ENCODE peak calls at places on chromosomes 3 and 15, in nine cellular contexts. E is colonic mucosa; N is PC-3; X is left ventricle myocardium inferior; F is CD8-positive, alpha-beta T cell; J is glutamatergic neuron; H is neural crest cell; B is GM12864; S is stomach. R is an unnamed sample.

GRCh38 chr3:176799675-176800074 is 397.6 kb downstream of the TBL1XR1 start:
- DNase-seq in J (no peak), X (no peak), S (no peak), E (no peak), H (no peak), F (no peak), N (peak), B (no peak), R (no peak)

GRCh38 chr15:98433302-98433701 is 215.0 kb upstream of the IGF1R start:
- DNase-seq in N (no peak), S (no peak), F (no peak), E (no peak), X (no peak), J (no peak), H (no peak), B (no peak), R (no peak)

GRCh38 chr3:168620854-168621253 is 525.1 kb upstream of the GOLIM4 start:
- DNase-seq in E (peak), S (peak), J (peak), B (peak), N (peak), H (peak), F (no peak), X (no peak), R (peak)

GRCh38 chr15:47484997-47485396 is 232.3 kb upstream of the SEMA6D start:
- DNase-seq in J (no peak), E (no peak), N (peak), X (no peak), S (no peak), H (no peak), F (no peak), B (no peak), R (no peak)

GRCh38 chr3:32022947-32023346 is 41.4 kb downstream of the ZNF860 start:
- DNase-seq in X (no peak), E (peak), N (no peak), F (no peak), B (no peak), H (no peak), S (no peak), J (no peak), R (no peak)

GRCh38 chr3:169575381-169575780 is 88.1 kb downstream of the MECOM start:
- DNase-seq in X (no peak), E (no peak), F (no peak), S (peak), N (peak), B (no peak), H (no peak), J (peak), R (no peak)

GRCh38 chr3:190345878-190346277 is 23.6 kb upstream of the CLDN1 start:
- DNase-seq in H (no peak), B (no peak), E (no peak), X (no peak), J (no peak), S (no peak), F (no peak), N (no peak), R (no peak)

GRCh38 chr3:67196677-67197076 is 198.6 kb downstream of the KBTBD8 start:
- DNase-seq in N (no peak), X (no peak), H (no peak), S (no peak), E (no peak), F (no peak), J (no peak), B (no peak), R (no peak)

GRCh38 chr15:86743283-86743903 is 663.7 kb downstream of the AGBL1 start:
- DNase-seq in F (peak), S (peak), E (peak), N (peak), X (peak), J (peak), B (no peak), H (peak), R (peak)

GRCh38 chr3:50639055-50639494 is 22.1 kb downstream of the MAPKAPK3 start:
- DNase-seq in J (no peak), F (no peak), B (no peak), E (no peak), H (no peak), X (no peak), S (peak), N (peak), R (no peak)

GRCh38 chr15:66673410-66674322 is 28.4 kb upstream of the SMAD6 start:
- DNase-seq in S (peak), N (no peak), B (no peak), J (peak), F (peak), X (peak), H (peak), E (peak), R (peak)

GRCh38 chr3:188507244-188507720 is 353.3 kb downstream of the LPP start:
- DNase-seq in X (no peak), B (no peak), E (no peak), F (no peak), H (no peak), S (no peak), N (no peak), J (no peak), R (no peak)

GRCh38 chr15:74845208-74845568 is 2.2 kb upstream of the ULK3 start:
- DNase-seq in E (no peak), N (no peak), H (no peak), F (peak), S (no peak), X (no peak), B (no peak), J (no peak), R (no peak)

GRCh38 chr3:45475145-45475544 is 86.8 kb downstream of the LARS2 start:
- DNase-seq in X (no peak), F (no peak), B (no peak), E (no peak), J (no peak), N (no peak), H (no peak), S (no peak), R (no peak)

GRCh38 chr3:177208746-177209145 is 11.5 kb upstream of the TBL1XR1 start:
- DNase-seq in J (no peak), X (no peak), S (no peak), N (no peak), B (no peak), E (no peak), H (no peak), F (no peak), R (no peak)

GRCh38 chr3:32852146-32852545 is 34.3 kb downstream of the TRIM71 start:
- DNase-seq in B (no peak), N (no peak), J (no peak), S (no peak), F (no peak), E (no peak), X (no peak), H (no peak), R (no peak)

GRCh38 chr3:62153231-62153630 is 220.1 kb downstream of the FEZF2 start:
- DNase-seq in E (no peak), J (no peak), S (no peak), X (no peak), B (no peak), H (no peak), F (no peak), N (no peak), R (no peak)

GRCh38 chr15:27993544-27993943 is 105.6 kb downstream of the OCA2 start:
- DNase-seq in B (no peak), N (no peak), H (no peak), S (no peak), X (no peak), E (peak), J (no peak), F (no peak), R (no peak)

GRCh38 chr3:29486087-29486486 is 205.2 kb downstream of the RBMS3 start:
- DNase-seq in J (no peak), N (peak), F (no peak), X (no peak), H (no peak), E (no peak), B (no peak), S (no peak), R (no peak)

GRCh38 chr3:180430896-180431295 is 171.1 kb upstream of the TTC14 start:
- DNase-seq in F (no peak), N (no peak), J (no peak), B (no peak), H (no peak), S (no peak), X (no peak), E (no peak), R (no peak)

GRCh38 chr3:127368186-127369032 is 80.6 kb upstream of the PRR20G start:
- DNase-seq in E (no peak), F (no peak), S (no peak), N (no peak), J (no peak), H (no peak), X (no peak), B (no peak), R (no peak)

GRCh38 chr15:101250931-101251829 is 668 bp downstream of the CHSY1 start:
- DNase-seq in S (peak), J (peak), F (no peak), B (no peak), E (peak), H (peak), N (peak), X (no peak), R (no peak)

GRCh38 chr15:50135123-50135541 is 16.1 kb upstream of the ATP8B4 start:
- DNase-seq in F (no peak), H (no peak), E (no peak), B (no peak), X (no peak), S (no peak), J (no peak), N (no peak), R (no peak)

GRCh38 chr3:65605876-65606432 is 432.8 kb downstream of the MAGI1 start:
- DNase-seq in F (no peak), N (peak), E (no peak), H (no peak), B (no peak), J (no peak), X (no peak), S (no peak), R (no peak)

GRCh38 chr3:194606941-194607340 is 26.3 kb downstream of the TMEM44 start:
- DNase-seq in B (no peak), N (no peak), F (no peak), E (no peak), H (no peak), X (no peak), S (no peak), J (no peak), R (no peak)

GRCh38 chr15:62464705-62465104 is 299.6 kb upstream of the C2CD4B start:
- DNase-seq in J (no peak), X (no peak), B (no peak), E (no peak), N (no peak), S (no peak), F (no peak), H (no peak), R (no peak)

GRCh38 chr3:144429719-144430121 is 458.1 kb downstream of the DIPK2A start:
- DNase-seq in J (no peak), F (no peak), N (peak), E (no peak), B (peak), S (no peak), X (no peak), H (no peak), R (no peak)

GRCh38 chr3:115922681-115923347 is 299.5 kb downstream of the GAP43 start:
- DNase-seq in F (no peak), X (no peak), J (peak), S (no peak), B (no peak), H (peak), N (peak), E (no peak), R (peak)

GRCh38 chr3:159619341-159619885 is 369.2 kb upstream of the IL12A start:
- DNase-seq in B (no peak), F (no peak), E (no peak), J (no peak), H (no peak), N (peak), S (no peak), X (no peak), R (no peak)

GRCh38 chr15:91488452-91488851 is 365.1 kb upstream of the SLCO3A1 start:
- DNase-seq in N (no peak), S (no peak), F (no peak), B (no peak), X (no peak), H (no peak), E (no peak), J (no peak), R (no peak)

GRCh38 chr3:106403746-106404145 is 534.9 kb upstream of the CBLB start:
- DNase-seq in H (no peak), J (peak), E (no peak), S (no peak), X (no peak), F (no peak), B (no peak), N (no peak), R (no peak)

GRCh38 chr3:129315386-129315991 is 36.8 kb downstream of the HMCES start:
- DNase-seq in E (peak), J (peak), H (no peak), N (peak), S (peak), F (no peak), B (no peak), X (peak), R (no peak)

GRCh38 chr3:46895204-46895660 is 17.7 kb downstream of the PTH1R start:
- DNase-seq in E (peak), F (peak), N (peak), H (peak), X (peak), B (no peak), S (peak), J (peak), R (no peak)

GRCh38 chr15:46502668-46503067 is 867.8 kb downstream of the SQOR start:
- DNase-seq in H (no peak), F (no peak), N (peak), X (no peak), B (no peak), E (no peak), J (no peak), S (no peak), R (no peak)

GRCh38 chr3:164417955-164418354 is 660.3 kb downstream of the SI start:
- DNase-seq in J (no peak), X (no peak), E (no peak), N (no peak), F (no peak), H (no peak), B (no peak), S (no peak), R (no peak)

GRCh38 chr15:78055923-78056713 is 21.4 kb downstream of the TBC1D2B start:
- DNase-seq in E (peak), H (no peak), S (no peak), J (peak), B (no peak), F (no peak), N (peak), X (no peak), R (no peak)

GRCh38 chr15:82875411-82876003 is 66.1 kb downstream of the WHAMM start:
- DNase-seq in N (peak), F (no peak), S (no peak), X (no peak), J (no peak), H (no peak), B (no peak), E (no peak), R (no peak)

GRCh38 chr3:180855364-180855763 is 57.1 kb upstream of the FXR1 start:
- DNase-seq in B (no peak), H (no peak), N (peak), X (no peak), J (no peak), E (no peak), F (no peak), S (no peak), R (peak)

GRCh38 chr15:26864664-26865191 is 2.1 kb upstream of the GABRA5 start:
- DNase-seq in N (peak), E (no peak), F (no peak), H (peak), S (peak), B (no peak), J (peak), X (no peak), R (peak)
- TF ChIP-seq CTCF in N (peak), E (no peak), F (no peak), H (peak), S (peak), B (peak), J (peak), X (peak), R (peak)

GRCh38 chr15:57111002-57111401 is 192.6 kb downstream of the TCF12 start:
- DNase-seq in F (no peak), H (no peak), E (no peak), N (no peak), X (no peak), J (no peak), S (no peak), B (no peak), R (no peak)
- TF ChIP-seq CTCF in F (no peak), H (peak), E (no peak), N (no peak), X (peak), J (peak), S (no peak), B (no peak), R (no peak)

GRCh38 chr3:151319613-151320012 is 3.0 kb upstream of the GPR87 start:
- DNase-seq in H (no peak), X (no peak), S (no peak), N (peak), E (no peak), J (no peak), F (no peak), B (no peak), R (no peak)
- TF ChIP-seq CTCF in H (no peak), X (no peak), S (no peak), N (no peak), E (no peak), J (no peak), F (no peak), B (no peak), R (no peak)

GRCh38 chr15:70449311-70450141 is 313.8 kb downstream of the UACA start:
- DNase-seq in E (no peak), J (no peak), S (no peak), H (no peak), F (no peak), B (no peak), N (no peak), X (no peak), R (no peak)
- TF ChIP-seq CTCF in E (no peak), J (no peak), S (no peak), H (no peak), F (no peak), B (no peak), N (no peak), X (no peak), R (no peak)

GRCh38 chr15:79221696-79222095 is 60.8 kb upstream of the ANKRD34C start:
- DNase-seq in N (no peak), F (no peak), S (no peak), B (no peak), X (no peak), E (no peak), J (no peak), H (no peak), R (no peak)

GRCh38 chr15:79219393-79220056 is 63.0 kb upstream of the ANKRD34C start:
- DNase-seq in H (no peak), F (no peak), X (no peak), J (no peak), N (no peak), B (no peak), S (no peak), E (no peak), R (no peak)

GRCh38 chr15:79213650-79214049 is 68.9 kb upstream of the ANKRD34C start:
- DNase-seq in N (no peak), S (no peak), H (no peak), B (no peak), E (no peak), J (no peak), X (no peak), F (no peak), R (no peak)

DNA sequence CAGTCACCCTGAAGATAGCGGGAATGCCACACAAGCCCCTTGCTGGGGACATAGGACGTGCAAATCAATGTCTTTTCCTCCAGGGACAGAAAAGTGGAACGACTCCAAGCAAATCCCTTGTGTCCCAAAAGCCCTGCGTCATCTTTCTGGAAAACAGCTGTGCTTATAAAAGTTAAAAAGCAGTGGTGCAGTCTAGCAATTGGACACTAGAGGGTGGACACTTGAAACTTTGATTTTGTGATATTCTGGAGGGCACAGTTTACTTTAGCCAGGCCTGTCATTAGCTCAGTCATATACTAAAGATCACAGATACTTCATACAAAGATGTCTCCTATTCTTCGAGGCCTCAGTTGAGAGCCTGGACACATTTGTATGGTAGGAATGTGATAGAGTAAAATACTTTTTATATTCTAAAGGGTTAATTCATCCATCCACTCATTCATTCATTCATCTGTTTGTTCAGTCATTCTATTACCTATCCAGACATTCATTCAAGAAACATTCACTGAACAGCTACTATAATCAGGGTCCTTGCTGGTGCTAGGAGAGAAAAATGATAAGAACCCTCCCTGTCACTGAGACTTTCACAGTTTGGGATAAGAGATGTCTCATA is 63.8 kb upstream of the ANKRD34C start:
- DNase-seq in S (no peak), X (no peak), N (peak), J (no peak), B (no peak), E (no peak), F (no peak), H (no peak), R (no peak)
- TF ChIP-seq CTCF in S (no peak), X (peak), N (peak), J (peak), B (peak), E (no peak), F (no peak), H (peak), R (peak)

DNA sequence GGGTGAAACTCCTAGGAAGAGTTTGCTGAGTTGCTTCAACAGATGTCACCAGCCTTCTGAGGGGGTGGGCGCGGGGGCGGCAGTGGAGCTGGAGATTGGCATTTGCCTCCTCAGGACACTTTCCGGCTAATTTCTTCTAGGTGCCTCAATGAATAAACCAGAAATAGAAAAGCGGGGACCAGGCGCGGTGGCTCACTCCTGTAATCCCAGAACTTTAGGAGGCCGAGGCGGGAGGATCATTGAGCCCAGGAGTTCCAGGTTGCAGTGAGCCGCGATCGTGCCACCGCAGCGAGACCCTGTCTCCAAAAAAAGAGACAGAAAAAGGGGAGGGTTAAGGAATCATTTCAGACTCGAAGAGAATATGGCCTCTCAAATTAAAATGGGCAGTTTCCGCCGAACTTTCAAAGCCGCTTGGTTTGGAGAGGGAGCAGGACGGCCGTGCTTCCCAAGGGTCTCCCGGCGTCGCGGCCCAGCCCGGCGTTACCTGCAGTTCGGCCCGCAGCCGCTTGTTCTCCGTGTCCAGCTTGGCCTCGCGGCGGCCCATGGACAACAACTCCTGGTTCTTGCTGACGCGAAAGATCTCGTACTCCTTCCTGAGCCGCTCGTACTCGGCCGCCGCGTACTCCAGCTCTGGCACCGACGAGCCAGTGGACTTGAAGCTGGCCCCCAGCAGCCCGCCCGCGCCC is 587 bp downstream of the NPHP3 start:
- DNase-seq in S (peak), B (no peak), X (peak), F (no peak), H (no peak), E (peak), J (peak), N (peak), R (peak)
- TF ChIP-seq CTCF in S (peak), B (peak), X (peak), F (no peak), H (peak), E (peak), J (peak), N (no peak), R (peak)

GRCh38 chr3:185065059-185065458 is 87.8 kb downstream of the C3orf70 start:
- DNase-seq in E (no peak), J (no peak), F (no peak), N (no peak), S (no peak), X (no peak), B (no peak), H (no peak), R (peak)
- TF ChIP-seq CTCF in E (no peak), J (no peak), F (no peak), N (peak), S (no peak), X (no peak), B (peak), H (no peak), R (peak)